ENCODE peak calls at places on chromosomes 12 and 14, in ten cellular contexts. N is RWPE2; T is neuronal stem cell; W is CD8-positive, alpha-beta memory T cell; I is testis; U is spleen; L is cardiac muscle cell; P is psoas muscle; A is lung; D is mesenchymal stem cell. X is an unnamed sample. For H3K4me1, the result is how much of the 10 kb centered on the place peaks cover.

GRCh38 chr12:45587877-45588530 is 141.5 kb upstream of the ARID2 start:
- DNase-seq in N (no peak), W (no peak), L (no peak), U (no peak), A (no peak), I (no peak), D (no peak), P (peak), T (no peak), X (no peak)

GRCh38 chr14:23030936-23031335 is 3.8 kb downstream of the PSMB5 start:
- DNase-seq in L (no peak), A (no peak), N (no peak), D (no peak), T (no peak), W (no peak), U (no peak), I (no peak), P (no peak), X (no peak)

GRCh38 chr12:88627501-88627900 is 47.2 kb upstream of the KITLG start:
- DNase-seq in N (no peak), A (no peak), P (no peak), D (no peak), I (no peak), T (no peak), W (no peak), U (no peak), L (peak), X (no peak)

GRCh38 chr12:13661005-13661887 is 320.2 kb downstream of the GRIN2B start:
- DNase-seq in U (no peak), T (peak), W (no peak), N (no peak), A (peak), L (peak), D (peak), I (peak), P (peak), X (no peak)

GRCh38 chr14:52395728-52396127 is 81.6 kb downstream of the PTGER2 start:
- DNase-seq in W (no peak), D (no peak), L (no peak), T (no peak), U (no peak), A (no peak), I (no peak), N (no peak), P (no peak), X (no peak)

GRCh38 chr14:53954551-53955233 is 1.9 kb downstream of the BMP4 start:
- DNase-seq in T (no peak), W (no peak), P (peak), I (no peak), U (peak), A (no peak), L (peak), D (peak), N (no peak), X (peak)

GRCh38 chr14:25121342-25122129 is 71.6 kb upstream of the STXBP6 start:
- DNase-seq in T (no peak), U (no peak), P (no peak), D (peak), L (peak), I (no peak), W (no peak), A (no peak), N (no peak), X (no peak)

GRCh38 chr12:97308576-97309198 is 153.9 kb upstream of the RMST start:
- DNase-seq in T (peak), N (no peak), A (no peak), W (no peak), D (peak), U (no peak), I (no peak), L (peak), P (no peak), X (no peak)

GRCh38 chr14:65164068-65164824 is 61.9 kb upstream of the MAX start:
- DNase-seq in I (no peak), P (no peak), L (peak), T (peak), W (no peak), A (no peak), N (no peak), U (no peak), D (peak), X (no peak)

GRCh38 chr12:17691369-17691768 is 398.6 kb downstream of the RERGL start:
- DNase-seq in W (no peak), P (no peak), D (no peak), N (no peak), L (no peak), T (no peak), I (no peak), A (no peak), U (no peak), X (no peak)

GRCh38 chr12:47820631-47821345 is 1.1 kb upstream of the HDAC7 start:
- DNase-seq in L (peak), N (peak), A (peak), U (no peak), P (peak), D (peak), T (peak), I (peak), W (no peak), X (peak)

GRCh38 chr12:79858518-79858917 is 76.4 kb downstream of the PPP1R12A start:
- DNase-seq in U (no peak), D (no peak), W (no peak), T (no peak), A (no peak), L (peak), I (no peak), P (no peak), N (no peak), X (no peak)

GRCh38 chr12:92470608-92471021 is 232.2 kb upstream of the PLEKHG7 start:
- DNase-seq in W (no peak), I (no peak), L (no peak), U (no peak), N (no peak), T (no peak), D (no peak), P (no peak), A (no peak), X (no peak)

GRCh38 chr12:54439521-54440255 is 20.6 kb upstream of the ITGA5 start:
- DNase-seq in P (no peak), A (no peak), L (peak), W (no peak), N (no peak), I (no peak), U (no peak), D (peak), T (no peak), X (no peak)

GRCh38 chr14:104118006-104118844 is 20.2 kb upstream of the KIF26A start:
- DNase-seq in U (peak), N (peak), L (no peak), D (no peak), P (peak), I (no peak), A (no peak), W (no peak), T (no peak), X (no peak)

GRCh38 chr12:46983959-46984833 is 95.2 kb upstream of the PCED1B start:
- DNase-seq in T (peak), W (no peak), D (peak), N (no peak), I (peak), U (no peak), P (no peak), A (no peak), L (peak), X (no peak)

GRCh38 chr14:100037351-100037750 is 27.9 kb upstream of the EVL start:
- DNase-seq in W (no peak), I (no peak), D (no peak), N (no peak), U (no peak), A (no peak), L (peak), T (no peak), P (no peak), X (no peak)

GRCh38 chr14:51304956-51305355 is 64.9 kb downstream of the TMX1 start:
- DNase-seq in U (no peak), T (no peak), A (no peak), I (no peak), D (peak), P (no peak), N (no peak), L (peak), W (no peak), X (no peak)

GRCh38 chr12:57229634-57230380 is at the start of gene SHMT2:
- DNase-seq in A (peak), T (peak), D (peak), I (peak), U (peak), W (peak), N (peak), L (peak), P (peak), X (peak)

GRCh38 chr12:63976902-63977395 is 132.4 kb downstream of the SRGAP1 start:
- DNase-seq in T (no peak), P (no peak), L (no peak), W (no peak), D (no peak), I (no peak), U (no peak), N (no peak), A (no peak), X (no peak)

GRCh38 chr12:53365245-53365904 is 14.6 kb upstream of the SP1 start:
- DNase-seq in U (no peak), W (no peak), N (no peak), D (peak), T (no peak), I (no peak), P (no peak), A (no peak), L (peak), X (no peak)

GRCh38 chr12:89817501-89818226 is 109.0 kb upstream of the ATP2B1 start:
- DNase-seq in P (no peak), N (no peak), U (no peak), W (no peak), T (no peak), D (peak), A (no peak), L (peak), I (no peak), X (no peak)

GRCh38 chr12:32836710-32837109 is 59.9 kb downstream of the PKP2 start:
- DNase-seq in D (no peak), N (no peak), P (no peak), I (no peak), L (no peak), U (no peak), W (no peak), A (no peak), T (no peak), X (no peak)

DNA sequence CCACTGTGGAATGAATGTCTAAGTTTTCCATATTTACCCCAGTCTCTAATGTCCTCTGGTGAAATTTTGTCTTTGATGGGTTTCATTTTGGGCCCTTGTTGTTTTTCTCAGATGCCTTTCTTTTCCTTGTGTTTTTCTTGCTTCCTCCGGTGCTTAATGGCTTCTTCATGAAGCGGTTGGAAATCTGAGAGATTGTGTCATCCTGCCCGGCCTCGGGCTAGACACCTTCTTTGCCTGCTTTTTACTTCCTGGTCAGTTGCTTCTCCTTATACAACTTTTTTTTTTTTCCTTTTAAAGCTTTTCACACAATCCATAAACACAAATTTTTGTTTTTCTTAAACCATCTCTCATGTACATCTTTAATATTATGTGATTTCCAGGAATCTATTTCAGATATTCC is 7.1 kb downstream of the ETV6 start:
- DNase-seq in L (no peak), D (no peak), U (no peak), N (no peak), A (no peak), P (no peak), W (no peak), T (no peak), I (no peak), X (no peak)
- H3K4me1 ChIP-seq in L (under half), D (under half), U (half or more), N (under half), A (under half), P (half or more), W (under half), T (under half), I (under half), X (under half)

GRCh38 chr14:34713681-34714319 is 593 bp downstream of the CFL2 start:
- DNase-seq in U (no peak), D (peak), P (peak), I (peak), L (peak), W (no peak), A (peak), N (no peak), T (peak), X (peak)

GRCh38 chr14:34713122-34713680 is 1.2 kb downstream of the CFL2 start:
- DNase-seq in A (no peak), W (no peak), P (no peak), T (no peak), N (no peak), L (no peak), I (no peak), U (no peak), D (no peak), X (no peak)

GRCh38 chr14:34711169-34711568 is 3.2 kb downstream of the CFL2 start:
- DNase-seq in L (peak), I (peak), W (no peak), D (peak), N (no peak), T (no peak), A (no peak), P (no peak), U (no peak), X (no peak)

GRCh38 chr14:34710744-34711143 is 3.6 kb downstream of the CFL2 start:
- DNase-seq in P (no peak), T (no peak), U (no peak), D (peak), W (no peak), I (no peak), L (peak), N (no peak), A (no peak), X (no peak)

GRCh38 chr14:34711808-34712712 is 2.3 kb downstream of the CFL2 start:
- DNase-seq in P (no peak), T (no peak), N (no peak), D (no peak), U (no peak), W (no peak), I (no peak), A (no peak), L (no peak), X (no peak)
- H3K4me1 ChIP-seq in P (under half), T (under half), N (under half), D (under half), U (under half), W (under half), I (under half), A (under half), L (under half), X (under half)

DNA sequence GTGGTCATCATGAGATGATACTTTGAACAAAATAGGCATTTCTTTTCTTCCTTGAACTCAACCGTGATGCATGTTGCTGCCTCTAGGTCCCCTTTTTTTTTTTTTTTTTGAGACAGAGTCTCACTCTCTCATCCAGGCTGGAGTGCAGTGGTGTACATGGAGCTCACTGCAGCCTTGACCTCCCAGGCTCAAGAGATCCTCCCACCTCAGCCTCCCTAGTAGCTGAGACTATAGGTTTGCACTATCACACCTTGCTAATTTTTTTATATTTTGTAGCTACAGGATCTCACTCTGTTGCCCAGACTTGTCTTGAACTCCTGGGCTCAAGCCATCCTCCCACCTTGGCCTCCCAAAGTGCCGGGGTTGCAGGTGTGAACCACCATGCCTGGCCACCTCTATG is 20.6 kb downstream of the DIP2B start:
- DNase-seq in T (no peak), A (no peak), I (no peak), U (no peak), W (no peak), D (no peak), L (no peak), P (no peak), N (no peak), X (no peak)
- H3K4me1 ChIP-seq in T (under half), A (under half), I (under half), U (half or more), W (under half), D (under half), L (under half), P (under half), N (under half), X (under half)

GRCh38 chr14:69620981-69621380 is 9.6 kb downstream of the SUSD6 start:
- DNase-seq in A (no peak), L (no peak), U (no peak), D (no peak), T (no peak), N (no peak), W (no peak), I (no peak), P (no peak), X (no peak)

GRCh38 chr14:69625299-69626131 is 14.1 kb downstream of the SUSD6 start:
- DNase-seq in D (peak), P (peak), L (peak), T (no peak), W (peak), U (peak), N (no peak), A (peak), I (peak), X (no peak)

GRCh38 chr14:69624131-69624530 is 12.7 kb downstream of the SUSD6 start:
- DNase-seq in A (no peak), P (no peak), U (no peak), W (no peak), T (no peak), N (no peak), D (no peak), L (no peak), I (no peak), X (no peak)

GRCh38 chr14:69629225-69630127 is 18.1 kb downstream of the SUSD6 start:
- DNase-seq in L (no peak), N (no peak), A (no peak), D (no peak), W (no peak), T (no peak), I (no peak), U (no peak), P (no peak), X (no peak)

DNA sequence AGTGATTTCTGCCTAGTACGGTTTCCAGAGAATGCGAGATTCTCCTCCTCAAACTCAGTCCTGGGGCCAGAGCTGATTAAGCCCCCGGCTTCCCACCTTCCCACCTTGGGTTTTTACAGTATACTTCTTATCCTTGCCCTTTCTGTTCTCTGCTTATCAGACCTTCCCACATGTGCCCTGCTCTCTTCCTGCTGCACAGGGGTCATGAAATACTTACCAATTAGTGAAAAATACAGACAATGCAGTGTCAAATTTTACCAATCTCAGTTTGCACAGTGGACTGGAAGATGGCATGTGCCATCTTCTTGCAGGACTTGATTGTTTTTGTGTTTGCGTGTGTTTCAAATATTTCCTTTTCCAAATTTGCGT is 14.7 kb downstream of the SUSD6 start:
- DNase-seq in U (no peak), P (no peak), D (no peak), W (no peak), N (no peak), I (no peak), A (no peak), L (no peak), T (no peak), X (no peak)
- H3K4me1 ChIP-seq in U (half or more), P (half or more), D (under half), W (half or more), N (under half), I (under half), A (under half), L (under half), T (under half), X (under half)

DNA sequence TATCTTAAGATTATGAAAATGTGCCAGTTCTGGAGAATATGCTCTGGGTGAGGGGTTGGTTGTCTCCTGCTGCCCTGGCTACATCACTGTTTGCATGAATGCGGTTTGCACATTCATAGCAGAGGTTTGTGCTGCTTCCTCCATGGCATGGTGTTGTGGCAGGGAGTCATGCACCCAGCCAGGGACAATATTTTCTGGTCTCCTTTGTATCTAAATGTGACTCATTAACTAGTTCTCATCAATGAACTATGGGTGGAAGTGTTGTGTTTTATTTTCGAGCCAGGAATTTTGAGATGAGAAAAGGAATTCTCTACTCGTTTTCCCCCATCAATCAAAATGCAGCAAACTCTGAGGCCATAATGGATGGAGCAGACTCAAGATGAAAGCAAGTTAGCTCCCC is 527.3 kb downstream of the SNAPC1 start:
- DNase-seq in L (no peak), W (no peak), N (no peak), U (no peak), I (no peak), P (no peak), T (no peak), A (no peak), D (peak), X (no peak)
- H3K4me1 ChIP-seq in L (under half), W (under half), N (under half), U (under half), I (under half), P (under half), T (under half), A (under half), D (under half), X (under half)

GRCh38 chr14:73777420-73777819 is 63.2 kb upstream of the PNMA1 start:
- DNase-seq in D (no peak), A (no peak), N (no peak), I (no peak), L (no peak), P (no peak), U (no peak), T (no peak), W (no peak), X (no peak)
- H3K4me1 ChIP-seq in D (under half), A (under half), N (under half), I (under half), L (under half), P (half or more), U (half or more), T (under half), W (under half), X (under half)

GRCh38 chr12:106584104-106585064 is 1.6 kb downstream of the RFX4 start:
- DNase-seq in D (peak), A (no peak), W (no peak), U (no peak), T (peak), P (no peak), I (no peak), N (no peak), L (no peak), X (no peak)
- H3K4me1 ChIP-seq in D (under half), A (under half), W (under half), U (half or more), T (under half), P (under half), I (under half), N (under half), L (under half), X (under half)

DNA sequence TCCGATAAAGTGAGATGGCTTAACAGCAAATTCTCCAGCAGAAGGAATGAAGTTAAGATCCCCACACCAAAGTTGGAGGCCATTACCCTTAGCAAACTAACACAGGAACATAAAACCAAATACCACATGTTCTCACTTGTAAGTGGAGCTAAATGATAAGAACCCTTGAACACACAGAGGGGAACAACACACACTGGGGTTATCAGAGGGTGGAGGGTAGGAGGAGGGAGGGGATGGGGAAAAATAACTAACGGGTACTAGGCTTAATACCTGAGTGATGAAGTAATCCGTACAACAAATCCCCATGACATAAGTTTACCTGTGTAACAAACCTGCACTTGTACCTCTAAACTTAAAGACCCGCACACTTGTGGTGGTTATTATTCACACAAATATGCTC is 240.4 kb upstream of the NAV3 start:
- DNase-seq in W (no peak), P (no peak), D (no peak), L (no peak), N (no peak), T (no peak), A (no peak), U (no peak), I (no peak), X (no peak)
- H3K4me1 ChIP-seq in W (under half), P (under half), D (under half), L (under half), N (under half), T (under half), A (under half), U (under half), I (under half), X (under half)